ENCODE peak calls at places on chromosomes 1 and 21, in eight cellular contexts. One of them, this sample, is unnamed.

GRCh38 chr1:3899776-3900149 is 309 bp downstream of the C1orf174 start:
- DNase-seq in vagina: peak; percentile 89
- DNase-seq in GM23338: peak; percentile 88
- DNase-seq in Panc1: no peak
- DNase-seq in GM12892: peak; percentile 58
- DNase-seq in HCT116: no peak
- DNase-seq in HL-60: no peak
- DNase-seq in transverse colon: no peak
- DNase-seq in this sample: no peak

GRCh38 chr21:44702111-44702972 is 5.4 kb downstream of the KRTAP10-12 start:
- DNase-seq in vagina: peak; percentile 77
- DNase-seq in GM23338: no peak
- DNase-seq in Panc1: no peak
- DNase-seq in GM12892: no peak
- DNase-seq in HCT116: no peak
- DNase-seq in HL-60: no peak
- DNase-seq in transverse colon: no peak
- DNase-seq in this sample: no peak

GRCh38 chr1:30242178-30242577 is 481.2 kb downstream of the MATN1 start:
- DNase-seq in vagina: no peak
- DNase-seq in GM23338: no peak
- DNase-seq in Panc1: no peak
- DNase-seq in GM12892: no peak
- DNase-seq in HCT116: no peak
- DNase-seq in HL-60: no peak
- DNase-seq in transverse colon: no peak
- DNase-seq in this sample: no peak

GRCh38 chr1:29736582-29737188 is 500.4 kb downstream of the PTPRU start:
- DNase-seq in vagina: no peak
- DNase-seq in GM23338: peak; percentile 89
- DNase-seq in Panc1: no peak
- DNase-seq in GM12892: no peak
- DNase-seq in HCT116: no peak
- DNase-seq in HL-60: peak; percentile 4
- DNase-seq in transverse colon: no peak
- DNase-seq in this sample: no peak

GRCh38 chr1:213658508-213658907 is 329.3 kb upstream of the PROX1 start:
- DNase-seq in vagina: no peak
- DNase-seq in GM23338: no peak
- DNase-seq in Panc1: no peak
- DNase-seq in GM12892: no peak
- DNase-seq in HCT116: no peak
- DNase-seq in HL-60: no peak
- DNase-seq in transverse colon: no peak
- DNase-seq in this sample: no peak

GRCh38 chr1:246683521-246683920 is 40.7 kb upstream of the SCCPDH start:
- DNase-seq in vagina: no peak
- DNase-seq in GM23338: no peak
- DNase-seq in Panc1: no peak
- DNase-seq in GM12892: no peak
- DNase-seq in HCT116: no peak
- DNase-seq in HL-60: no peak
- DNase-seq in transverse colon: no peak
- DNase-seq in this sample: no peak

GRCh38 chr1:180412583-180412982 is 89.8 kb downstream of the ACBD6 start:
- DNase-seq in vagina: no peak
- DNase-seq in GM23338: no peak
- DNase-seq in Panc1: no peak
- DNase-seq in GM12892: no peak
- DNase-seq in HCT116: no peak
- DNase-seq in HL-60: no peak
- DNase-seq in transverse colon: no peak
- DNase-seq in this sample: no peak

GRCh38 chr1:230501845-230502244 is 75.7 kb upstream of the PGBD5 start:
- DNase-seq in vagina: no peak
- DNase-seq in GM23338: no peak
- DNase-seq in Panc1: no peak
- DNase-seq in GM12892: no peak
- DNase-seq in HCT116: no peak
- DNase-seq in HL-60: no peak
- DNase-seq in transverse colon: peak; percentile 20
- DNase-seq in this sample: no peak

GRCh38 chr1:84833198-84833597 is 59.8 kb downstream of the LPAR3 start:
- DNase-seq in vagina: no peak
- DNase-seq in GM23338: no peak
- DNase-seq in Panc1: no peak
- DNase-seq in GM12892: no peak
- DNase-seq in HCT116: no peak
- DNase-seq in HL-60: no peak
- DNase-seq in transverse colon: no peak
- DNase-seq in this sample: no peak

GRCh38 chr1:161198877-161199431 is at the start of gene ADAMTS4:
- DNase-seq in vagina: peak; percentile 96
- DNase-seq in GM23338: peak; percentile 63
- DNase-seq in Panc1: no peak
- DNase-seq in GM12892: no peak
- DNase-seq in HCT116: no peak
- DNase-seq in HL-60: no peak
- DNase-seq in transverse colon: peak; percentile 54
- DNase-seq in this sample: no peak

GRCh38 chr1:228207851-228208821 is at the start of gene OBSCN:
- DNase-seq in vagina: no peak
- DNase-seq in GM23338: peak; percentile 35
- DNase-seq in Panc1: no peak
- DNase-seq in GM12892: no peak
- DNase-seq in HCT116: no peak
- DNase-seq in HL-60: no peak
- DNase-seq in transverse colon: no peak
- DNase-seq in this sample: no peak

GRCh38 chr1:228207381-228207810 is 448 bp upstream of the OBSCN start:
- DNase-seq in vagina: no peak
- DNase-seq in GM23338: no peak
- DNase-seq in Panc1: no peak
- DNase-seq in GM12892: no peak
- DNase-seq in HCT116: no peak
- DNase-seq in HL-60: no peak
- DNase-seq in transverse colon: no peak
- DNase-seq in this sample: no peak

GRCh38 chr1:228208831-228209524 is 1.1 kb downstream of the OBSCN start:
- DNase-seq in vagina: no peak
- DNase-seq in GM23338: no peak
- DNase-seq in Panc1: no peak
- DNase-seq in GM12892: no peak
- DNase-seq in HCT116: no peak
- DNase-seq in HL-60: no peak
- DNase-seq in transverse colon: no peak
- DNase-seq in this sample: no peak

GRCh38 chr1:228206582-228207351 is 1.1 kb upstream of the OBSCN start:
- DNase-seq in vagina: no peak
- DNase-seq in GM23338: no peak
- DNase-seq in Panc1: no peak
- DNase-seq in GM12892: no peak
- DNase-seq in HCT116: no peak
- DNase-seq in HL-60: no peak
- DNase-seq in transverse colon: no peak
- DNase-seq in this sample: no peak

GRCh38 chr1:228205526-228206436 is 2.1 kb upstream of the OBSCN start:
- DNase-seq in vagina: no peak
- DNase-seq in GM23338: no peak
- DNase-seq in Panc1: no peak
- DNase-seq in GM12892: no peak
- DNase-seq in HCT116: no peak
- DNase-seq in HL-60: no peak
- DNase-seq in transverse colon: no peak
- DNase-seq in this sample: no peak
- TF ChIP-seq POLR2AphosphoS5 in vagina: no peak
- TF ChIP-seq POLR2AphosphoS5 in GM23338: no peak
- TF ChIP-seq POLR2AphosphoS5 in Panc1: no peak
- TF ChIP-seq POLR2AphosphoS5 in GM12892: no peak
- TF ChIP-seq POLR2AphosphoS5 in HCT116: no peak
- TF ChIP-seq POLR2AphosphoS5 in HL-60: no peak
- TF ChIP-seq POLR2AphosphoS5 in transverse colon: no peak
- TF ChIP-seq POLR2AphosphoS5 in this sample: no peak

GRCh38 chr1:232788235-232788872 is 16.9 kb upstream of the MAP10 start:
- DNase-seq in vagina: no peak
- DNase-seq in GM23338: no peak
- DNase-seq in Panc1: no peak
- DNase-seq in GM12892: no peak
- DNase-seq in HCT116: no peak
- DNase-seq in HL-60: no peak
- DNase-seq in transverse colon: no peak
- DNase-seq in this sample: no peak

GRCh38 chr1:232795497-232796068 is 9.6 kb upstream of the MAP10 start:
- DNase-seq in vagina: no peak
- DNase-seq in GM23338: no peak
- DNase-seq in Panc1: no peak
- DNase-seq in GM12892: no peak
- DNase-seq in HCT116: no peak
- DNase-seq in HL-60: no peak
- DNase-seq in transverse colon: no peak
- DNase-seq in this sample: no peak

GRCh38 chr1:232792949-232793348 is 12.3 kb upstream of the MAP10 start:
- DNase-seq in vagina: no peak
- DNase-seq in GM23338: no peak
- DNase-seq in Panc1: no peak
- DNase-seq in GM12892: no peak
- DNase-seq in HCT116: no peak
- DNase-seq in HL-60: no peak
- DNase-seq in transverse colon: no peak
- DNase-seq in this sample: no peak

GRCh38 chr1:232789660-232790059 is 15.6 kb upstream of the MAP10 start:
- DNase-seq in vagina: no peak
- DNase-seq in GM23338: no peak
- DNase-seq in Panc1: no peak
- DNase-seq in GM12892: no peak
- DNase-seq in HCT116: no peak
- DNase-seq in HL-60: no peak
- DNase-seq in transverse colon: no peak
- DNase-seq in this sample: no peak

DNA sequence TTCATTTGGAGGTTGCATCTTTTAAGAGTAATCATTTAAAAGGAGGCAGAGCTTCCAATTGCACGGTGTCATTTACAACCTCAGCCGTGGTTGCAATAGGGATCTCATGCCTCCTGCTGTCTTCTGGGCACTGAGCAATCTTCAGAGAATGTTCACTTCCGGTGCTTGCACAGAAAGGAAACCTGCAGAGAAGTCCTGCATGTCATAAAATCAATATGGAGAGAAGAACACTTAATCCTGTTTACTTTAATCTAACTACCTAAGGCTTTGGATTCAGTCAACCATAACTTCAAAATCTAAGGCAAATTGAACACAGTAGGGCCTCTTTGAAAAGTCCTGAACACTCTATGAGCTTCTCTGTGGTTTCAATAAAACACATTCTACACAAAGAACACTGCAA is 11.3 kb upstream of the MAP10 start:
- DNase-seq in vagina: no peak
- DNase-seq in GM23338: no peak
- DNase-seq in Panc1: peak; percentile 56
- DNase-seq in GM12892: no peak
- DNase-seq in HCT116: peak; percentile 2
- DNase-seq in HL-60: peak; percentile 11
- DNase-seq in transverse colon: peak; percentile 32
- DNase-seq in this sample: no peak
- TF ChIP-seq POLR2AphosphoS5 in vagina: no peak
- TF ChIP-seq POLR2AphosphoS5 in GM23338: no peak
- TF ChIP-seq POLR2AphosphoS5 in Panc1: no peak
- TF ChIP-seq POLR2AphosphoS5 in GM12892: no peak
- TF ChIP-seq POLR2AphosphoS5 in HCT116: no peak
- TF ChIP-seq POLR2AphosphoS5 in HL-60: no peak
- TF ChIP-seq POLR2AphosphoS5 in transverse colon: no peak
- TF ChIP-seq POLR2AphosphoS5 in this sample: no peak

GRCh38 chr21:39802226-39802625 is 57.2 kb downstream of the IGSF5 start:
- DNase-seq in vagina: no peak
- DNase-seq in GM23338: no peak
- DNase-seq in Panc1: no peak
- DNase-seq in GM12892: no peak
- DNase-seq in HCT116: no peak
- DNase-seq in HL-60: no peak
- DNase-seq in transverse colon: no peak
- DNase-seq in this sample: no peak

GRCh38 chr21:39803393-39803792 is 58.4 kb downstream of the IGSF5 start:
- DNase-seq in vagina: no peak
- DNase-seq in GM23338: no peak
- DNase-seq in Panc1: no peak
- DNase-seq in GM12892: no peak
- DNase-seq in HCT116: no peak
- DNase-seq in HL-60: no peak
- DNase-seq in transverse colon: no peak
- DNase-seq in this sample: no peak

GRCh38 chr21:39804264-39804663 is 59.3 kb downstream of the IGSF5 start:
- DNase-seq in vagina: no peak
- DNase-seq in GM23338: no peak
- DNase-seq in Panc1: no peak
- DNase-seq in GM12892: no peak
- DNase-seq in HCT116: no peak
- DNase-seq in HL-60: no peak
- DNase-seq in transverse colon: no peak
- DNase-seq in this sample: no peak

DNA sequence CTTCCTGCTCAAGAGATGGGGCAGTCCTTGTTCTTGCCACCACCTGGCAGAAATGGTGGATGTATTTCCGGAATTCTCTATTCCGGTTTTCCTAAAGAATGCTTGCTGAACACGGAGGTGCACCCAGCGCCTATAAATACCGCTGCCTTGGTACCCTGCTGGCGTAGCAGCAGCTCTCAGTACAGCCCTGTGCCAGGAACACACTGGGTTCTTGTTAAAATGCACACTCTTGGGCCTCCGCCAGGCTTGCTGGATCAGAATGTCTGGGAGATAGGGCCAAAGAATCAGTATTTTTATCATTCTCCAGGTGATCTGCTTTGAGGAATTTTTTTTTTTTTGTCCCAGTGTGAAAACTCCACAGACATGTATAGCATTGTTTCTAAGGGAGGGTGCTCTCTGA is 54.2 kb downstream of the IGSF5 start:
- DNase-seq in vagina: no peak
- DNase-seq in GM23338: no peak
- DNase-seq in Panc1: no peak
- DNase-seq in GM12892: no peak
- DNase-seq in HCT116: no peak
- DNase-seq in HL-60: no peak
- DNase-seq in transverse colon: peak; percentile 7
- DNase-seq in this sample: no peak
- TF ChIP-seq POLR2AphosphoS5 in vagina: no peak
- TF ChIP-seq POLR2AphosphoS5 in GM23338: no peak
- TF ChIP-seq POLR2AphosphoS5 in Panc1: no peak
- TF ChIP-seq POLR2AphosphoS5 in GM12892: no peak
- TF ChIP-seq POLR2AphosphoS5 in HCT116: no peak
- TF ChIP-seq POLR2AphosphoS5 in HL-60: no peak
- TF ChIP-seq POLR2AphosphoS5 in transverse colon: no peak
- TF ChIP-seq POLR2AphosphoS5 in this sample: no peak

DNA sequence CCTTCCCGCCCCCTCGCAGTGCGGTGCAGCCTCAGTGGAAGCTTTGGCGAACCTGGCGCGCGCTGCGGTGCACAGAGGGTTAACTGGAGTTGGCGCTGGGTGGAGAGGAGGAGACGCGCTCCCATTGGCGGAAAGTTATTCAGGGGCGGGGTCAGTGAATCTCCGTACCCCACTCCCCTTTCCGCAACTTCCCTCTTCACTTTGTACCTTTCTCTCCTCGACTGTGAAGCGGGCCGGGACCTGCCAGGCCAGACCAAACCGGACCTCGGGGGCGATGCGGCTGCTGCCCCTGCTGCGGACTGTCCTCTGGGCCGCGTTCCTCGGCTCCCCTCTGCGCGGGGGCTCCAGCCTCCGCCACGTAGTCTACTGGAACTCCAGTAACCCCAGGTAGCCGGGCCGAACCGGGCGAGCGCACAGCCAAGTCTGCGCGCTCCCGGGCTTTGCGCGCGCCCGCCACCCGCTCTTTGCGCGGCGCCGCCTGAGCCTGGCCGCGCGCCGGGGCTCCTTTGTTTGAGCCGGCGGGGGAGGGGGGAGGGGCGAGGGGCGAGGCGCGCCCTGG is at the start of gene EFNA4:
- DNase-seq in vagina: no peak
- DNase-seq in GM23338: peak; percentile 98
- DNase-seq in Panc1: no peak
- DNase-seq in GM12892: peak; percentile 89
- DNase-seq in HCT116: peak; percentile 79
- DNase-seq in HL-60: peak; percentile 81
- DNase-seq in transverse colon: peak; percentile 93
- DNase-seq in this sample: peak; percentile 91
- TF ChIP-seq POLR2AphosphoS5 in vagina: peak; percentile 74
- TF ChIP-seq POLR2AphosphoS5 in GM23338: peak; percentile 90
- TF ChIP-seq POLR2AphosphoS5 in Panc1: no peak
- TF ChIP-seq POLR2AphosphoS5 in GM12892: peak; percentile 42
- TF ChIP-seq POLR2AphosphoS5 in HCT116: peak; percentile 80
- TF ChIP-seq POLR2AphosphoS5 in HL-60: peak; percentile 14
- TF ChIP-seq POLR2AphosphoS5 in transverse colon: peak; percentile 88
- TF ChIP-seq POLR2AphosphoS5 in this sample: no peak